ENCODE peak calls at places on chromosomes 13 and 19, in nine cellular contexts. M is stimulated activated CD4-positive, alpha-beta T cell treated with anti-CD3 and anti-CD28 coated beads, Interleukin-2, amount 100 ng/mL, for 24 hours; Y is aorta; T is T-helper 17 cell; L is activated CD4-positive, CD25-positive, alpha-beta regulatory T cell treated with anti-CD3 and anti-CD28 coated beads, Interleukin-2, amount 50 U/mL, for 16 hours; Z is HuH-7; I is SJSA1; E is mammary epithelial cell; G is stromal cell of bone marrow. N is an unnamed sample.

GRCh38 chr19:2867025-2867991 is at the start of gene ZNF556:
- DNase-seq in M (no peak), Y (no peak), T (no peak), L (no peak), Z (no peak), I (peak; percentile 53), E (no peak), G (no peak), N (peak; percentile 63)

GRCh38 chr19:6590458-6591319 is at the start of gene CD70:
- DNase-seq in M (peak; percentile 45), Y (no peak), T (peak; percentile 33), L (no peak), Z (no peak), I (peak; percentile 79), E (peak; percentile 66), G (no peak), N (no peak)

GRCh38 chr13:102726430-102726829 is 31.6 kb upstream of the METTL21C start:
- DNase-seq in M (no peak), Y (no peak), T (no peak), L (no peak), Z (no peak), I (no peak), E (peak; percentile 39), G (no peak), N (no peak)

GRCh38 chr13:99802416-99802815 is 169.2 kb downstream of the ZIC5 start:
- DNase-seq in M (no peak), Y (no peak), T (no peak), L (no peak), Z (no peak), I (no peak), E (peak; percentile 20), G (no peak), N (no peak)

GRCh38 chr19:51259348-51260245 is 8.7 kb downstream of the SIGLECL1 start:
- DNase-seq in M (peak; percentile 28), Y (no peak), T (no peak), L (peak; percentile 9), Z (peak; percentile 29), I (no peak), E (peak; percentile 24), G (peak; percentile 7), N (no peak)

GRCh38 chr19:13955662-13956364 is 3.5 kb downstream of the DCAF15 start:
- DNase-seq in M (no peak), Y (peak; percentile 74), T (no peak), L (no peak), Z (no peak), I (no peak), E (no peak), G (no peak), N (no peak)

GRCh38 chr19:12833747-12834417 is 497 bp downstream of the RTBDN start:
- DNase-seq in M (peak; percentile 47), Y (no peak), T (peak; percentile 44), L (no peak), Z (peak; percentile 55), I (no peak), E (no peak), G (no peak), N (peak; percentile 59)

GRCh38 chr13:39536906-39537305 is 66.1 kb downstream of the LHFPL6 start:
- DNase-seq in M (no peak), Y (no peak), T (no peak), L (no peak), Z (no peak), I (no peak), E (no peak), G (no peak), N (no peak)

GRCh38 chr19:1366899-1367870 is 16.5 kb upstream of the NDUFS7 start:
- DNase-seq in M (no peak), Y (no peak), T (no peak), L (no peak), Z (no peak), I (no peak), E (no peak), G (no peak), N (no peak)

GRCh38 chr19:42412223-42412622 is 15.0 kb downstream of the LIPE start:
- DNase-seq in M (no peak), Y (no peak), T (no peak), L (no peak), Z (no peak), I (no peak), E (no peak), G (no peak), N (no peak)

GRCh38 chr13:20891768-20892167 is 10.8 kb downstream of the XPO4 start:
- DNase-seq in M (no peak), Y (no peak), T (no peak), L (no peak), Z (no peak), I (no peak), E (no peak), G (no peak), N (no peak)

GRCh38 chr19:49954092-49954825 is 6.7 kb downstream of the SIGLEC11 start:
- DNase-seq in M (no peak), Y (peak; percentile 42), T (no peak), L (no peak), Z (no peak), I (no peak), E (no peak), G (no peak), N (no peak)

GRCh38 chr19:49643466-49643865 is 1.5 kb downstream of the SCAF1 start:
- DNase-seq in M (no peak), Y (no peak), T (no peak), L (no peak), Z (no peak), I (no peak), E (no peak), G (no peak), N (no peak)

GRCh38 chr19:41928754-41929535 is 696 bp upstream of the ERFL start:
- DNase-seq in M (no peak), Y (no peak), T (no peak), L (no peak), Z (no peak), I (no peak), E (no peak), G (no peak), N (no peak)

GRCh38 chr19:11705474-11705873 is 33.3 kb downstream of the ZNF823 start:
- DNase-seq in M (no peak), Y (no peak), T (no peak), L (no peak), Z (no peak), I (no peak), E (no peak), G (no peak), N (no peak)

GRCh38 chr13:24112791-24113190 is 47.7 kb upstream of the SPATA13 start:
- DNase-seq in M (no peak), Y (no peak), T (no peak), L (no peak), Z (no peak), I (no peak), E (no peak), G (no peak), N (no peak)

GRCh38 chr19:57527136-57527881 is at the start of gene ZNF549:
- DNase-seq in M (peak; percentile 89), Y (peak; percentile 95), T (peak; percentile 71), L (peak; percentile 80), Z (no peak), I (peak; percentile 87), E (peak; percentile 96), G (peak; percentile 78), N (peak; percentile 89)

GRCh38 chr13:41827507-41828213 is 133.2 kb downstream of the VWA8 start:
- DNase-seq in M (no peak), Y (no peak), T (no peak), L (no peak), Z (no peak), I (peak; percentile 46), E (peak; percentile 81), G (peak; percentile 91), N (no peak)

GRCh38 chr13:37306778-37307544 is 201.5 kb upstream of the CSNK1A1L start:
- DNase-seq in M (no peak), Y (no peak), T (no peak), L (no peak), Z (no peak), I (peak; percentile 45), E (peak; percentile 94), G (peak; percentile 96), N (no peak)

GRCh38 chr13:43405457-43405856 is 381.3 kb downstream of the ENOX1 start:
- DNase-seq in M (no peak), Y (no peak), T (no peak), L (no peak), Z (no peak), I (no peak), E (peak; percentile 81), G (peak; percentile 22), N (no peak)

GRCh38 chr19:1052349-1052967 is 12.6 kb downstream of the ABCA7 start:
- DNase-seq in M (no peak), Y (no peak), T (no peak), L (no peak), Z (no peak), I (no peak), E (no peak), G (no peak), N (no peak)

GRCh38 chr13:79528356-79528755 is 47.4 kb downstream of the NDFIP2 start:
- DNase-seq in M (no peak), Y (no peak), T (no peak), L (no peak), Z (no peak), I (no peak), E (no peak), G (no peak), N (no peak)

GRCh38 chr13:50617134-50617721 is 226.3 kb downstream of the DLEU7 start:
- DNase-seq in M (no peak), Y (no peak), T (no peak), L (no peak), Z (no peak), I (no peak), E (peak; percentile 90), G (peak; percentile 91), N (no peak)

GRCh38 chr19:54137913-54138776 is 583 bp downstream of the CNOT3 start:
- DNase-seq in M (peak; percentile 43), Y (no peak), T (peak; percentile 30), L (no peak), Z (no peak), I (no peak), E (no peak), G (no peak), N (peak; percentile 71)

GRCh38 chr19:3801412-3802096 is 15.4 kb upstream of the MATK start:
- DNase-seq in M (peak; percentile 58), Y (no peak), T (no peak), L (no peak), Z (no peak), I (no peak), E (peak; percentile 24), G (no peak), N (no peak)

GRCh38 chr19:6018786-6019185 is 40.8 kb upstream of the RANBP3 start:
- DNase-seq in M (no peak), Y (peak; percentile 57), T (no peak), L (no peak), Z (no peak), I (no peak), E (no peak), G (no peak), N (no peak)

GRCh38 chr13:41611385-41611784 is 154.0 kb downstream of the RGCC start:
- DNase-seq in M (no peak), Y (no peak), T (no peak), L (no peak), Z (no peak), I (no peak), E (no peak), G (no peak), N (no peak)

GRCh38 chr13:75149781-75150180 is 332.2 kb downstream of the TBC1D4 start:
- DNase-seq in M (no peak), Y (no peak), T (no peak), L (no peak), Z (no peak), I (no peak), E (no peak), G (no peak), N (no peak)

GRCh38 chr13:101838305-101838835 is 385.9 kb downstream of the ITGBL1 start:
- DNase-seq in M (no peak), Y (no peak), T (no peak), L (no peak), Z (no peak), I (no peak), E (no peak), G (no peak), N (no peak)

GRCh38 chr13:42946927-42947326 is 45.1 kb downstream of the EPSTI1 start:
- DNase-seq in M (no peak), Y (no peak), T (no peak), L (no peak), Z (no peak), I (no peak), E (no peak), G (peak; percentile 68), N (no peak)